ENCODE peak calls at places on chromosome 16, in ten cellular contexts. One of them, this sample, is unnamed.

GRCh38 chr16:47713225-47713595 is 252.1 kb downstream of the PHKB start:
- DNase-seq in brain microvascular endothelial cell: peak; percentile 83
- DNase-seq in suprapubic skin: no peak
- DNase-seq in body of pancreas: no peak
- DNase-seq in psoas muscle: no peak
- DNase-seq in fibroblast of lung: peak; percentile 93
- DNase-seq in cardiac muscle cell: no peak
- DNase-seq in left ventricle myocardium inferior: no peak
- DNase-seq in heart left ventricle: no peak
- DNase-seq in MM.1S: no peak
- DNase-seq in this sample: peak; percentile 33

GRCh38 chr16:69566437-69567030 is 768 bp downstream of the NFAT5 start:
- DNase-seq in body of pancreas: peak; percentile 48
- DNase-seq in left ventricle myocardium inferior: peak; percentile 64
- DNase-seq in cardiac muscle cell: peak; percentile 66
- DNase-seq in suprapubic skin: peak; percentile 80
- DNase-seq in psoas muscle: peak; percentile 77
- DNase-seq in MM.1S: peak; percentile 53
- DNase-seq in brain microvascular endothelial cell: peak; percentile 44
- DNase-seq in heart left ventricle: peak; percentile 75
- DNase-seq in fibroblast of lung: peak; percentile 76
- DNase-seq in this sample: no peak

GRCh38 chr16:50067290-50067853 is 1.6 kb downstream of the HEATR3 start:
- DNase-seq in heart left ventricle: no peak
- DNase-seq in brain microvascular endothelial cell: peak; percentile 60
- DNase-seq in suprapubic skin: no peak
- DNase-seq in body of pancreas: no peak
- DNase-seq in fibroblast of lung: peak; percentile 56
- DNase-seq in psoas muscle: no peak
- DNase-seq in cardiac muscle cell: peak; percentile 51
- DNase-seq in MM.1S: peak; percentile 53
- DNase-seq in left ventricle myocardium inferior: no peak
- DNase-seq in this sample: peak; percentile 29

GRCh38 chr16:70614208-70614951 is 32.0 kb upstream of the IL34 start:
- DNase-seq in suprapubic skin: no peak
- DNase-seq in body of pancreas: no peak
- DNase-seq in brain microvascular endothelial cell: no peak
- DNase-seq in MM.1S: no peak
- DNase-seq in cardiac muscle cell: no peak
- DNase-seq in psoas muscle: no peak
- DNase-seq in fibroblast of lung: no peak
- DNase-seq in left ventricle myocardium inferior: no peak
- DNase-seq in heart left ventricle: no peak
- DNase-seq in this sample: no peak

GRCh38 chr16:59848314-59848713 is 1114.2 kb upstream of the GOT2 start:
- DNase-seq in body of pancreas: no peak
- DNase-seq in cardiac muscle cell: no peak
- DNase-seq in psoas muscle: no peak
- DNase-seq in left ventricle myocardium inferior: no peak
- DNase-seq in brain microvascular endothelial cell: no peak
- DNase-seq in heart left ventricle: no peak
- DNase-seq in fibroblast of lung: peak; percentile 48
- DNase-seq in MM.1S: no peak
- DNase-seq in suprapubic skin: no peak
- DNase-seq in this sample: no peak

GRCh38 chr16:16001856-16002255 is 52.4 kb downstream of the ABCC1 start:
- DNase-seq in cardiac muscle cell: no peak
- DNase-seq in suprapubic skin: no peak
- DNase-seq in fibroblast of lung: no peak
- DNase-seq in psoas muscle: no peak
- DNase-seq in heart left ventricle: no peak
- DNase-seq in brain microvascular endothelial cell: no peak
- DNase-seq in left ventricle myocardium inferior: no peak
- DNase-seq in MM.1S: no peak
- DNase-seq in body of pancreas: peak; percentile 25
- DNase-seq in this sample: no peak

GRCh38 chr16:28211758-28212531 is at the start of gene XPO6:
- DNase-seq in left ventricle myocardium inferior: peak; percentile 97
- DNase-seq in fibroblast of lung: peak; percentile 84
- DNase-seq in psoas muscle: peak; percentile 98
- DNase-seq in body of pancreas: peak; percentile 97
- DNase-seq in MM.1S: peak; percentile 93
- DNase-seq in cardiac muscle cell: peak; percentile 97
- DNase-seq in heart left ventricle: peak; percentile 98
- DNase-seq in brain microvascular endothelial cell: peak; percentile 91
- DNase-seq in suprapubic skin: peak; percentile 97
- DNase-seq in this sample: peak; percentile 78

GRCh38 chr16:71572497-71573116 is 4.3 kb downstream of the TAT start:
- DNase-seq in suprapubic skin: no peak
- DNase-seq in left ventricle myocardium inferior: no peak
- DNase-seq in MM.1S: no peak
- DNase-seq in psoas muscle: no peak
- DNase-seq in body of pancreas: peak; percentile 21
- DNase-seq in cardiac muscle cell: no peak
- DNase-seq in fibroblast of lung: no peak
- DNase-seq in heart left ventricle: no peak
- DNase-seq in brain microvascular endothelial cell: no peak
- DNase-seq in this sample: no peak

GRCh38 chr16:78126662-78127061 is 27.2 kb downstream of the WWOX start:
- DNase-seq in heart left ventricle: no peak
- DNase-seq in left ventricle myocardium inferior: no peak
- DNase-seq in fibroblast of lung: no peak
- DNase-seq in suprapubic skin: no peak
- DNase-seq in brain microvascular endothelial cell: no peak
- DNase-seq in body of pancreas: no peak
- DNase-seq in cardiac muscle cell: no peak
- DNase-seq in MM.1S: no peak
- DNase-seq in psoas muscle: no peak
- DNase-seq in this sample: no peak

GRCh38 chr16:68972008-68972407 is 128.7 kb downstream of the TANGO6 start:
- DNase-seq in left ventricle myocardium inferior: no peak
- DNase-seq in psoas muscle: no peak
- DNase-seq in heart left ventricle: no peak
- DNase-seq in cardiac muscle cell: no peak
- DNase-seq in suprapubic skin: no peak
- DNase-seq in brain microvascular endothelial cell: no peak
- DNase-seq in MM.1S: no peak
- DNase-seq in body of pancreas: no peak
- DNase-seq in fibroblast of lung: no peak
- DNase-seq in this sample: no peak

GRCh38 chr16:80060470-80060869 is 459.9 kb upstream of the MAF start:
- DNase-seq in heart left ventricle: no peak
- DNase-seq in brain microvascular endothelial cell: peak; percentile 7
- DNase-seq in left ventricle myocardium inferior: no peak
- DNase-seq in suprapubic skin: no peak
- DNase-seq in MM.1S: no peak
- DNase-seq in psoas muscle: no peak
- DNase-seq in fibroblast of lung: no peak
- DNase-seq in body of pancreas: no peak
- DNase-seq in cardiac muscle cell: no peak
- DNase-seq in this sample: no peak

GRCh38 chr16:29842732-29843346 is 20.2 kb downstream of the CDIPT start:
- DNase-seq in left ventricle myocardium inferior: no peak
- DNase-seq in suprapubic skin: no peak
- DNase-seq in body of pancreas: no peak
- DNase-seq in fibroblast of lung: no peak
- DNase-seq in brain microvascular endothelial cell: no peak
- DNase-seq in MM.1S: no peak
- DNase-seq in psoas muscle: no peak
- DNase-seq in cardiac muscle cell: no peak
- DNase-seq in heart left ventricle: no peak
- DNase-seq in this sample: no peak

GRCh38 chr16:70576431-70577255 is 53.0 kb downstream of the SF3B3 start:
- DNase-seq in psoas muscle: no peak
- DNase-seq in heart left ventricle: no peak
- DNase-seq in cardiac muscle cell: no peak
- DNase-seq in body of pancreas: no peak
- DNase-seq in left ventricle myocardium inferior: no peak
- DNase-seq in brain microvascular endothelial cell: peak; percentile 33
- DNase-seq in MM.1S: peak; percentile 63
- DNase-seq in fibroblast of lung: peak; percentile 63
- DNase-seq in suprapubic skin: peak; percentile 46
- DNase-seq in this sample: peak; percentile 59

GRCh38 chr16:49337814-49338350 is 35.7 kb upstream of the C16orf78 start:
- DNase-seq in cardiac muscle cell: no peak
- DNase-seq in fibroblast of lung: no peak
- DNase-seq in suprapubic skin: no peak
- DNase-seq in MM.1S: no peak
- DNase-seq in left ventricle myocardium inferior: no peak
- DNase-seq in heart left ventricle: no peak
- DNase-seq in psoas muscle: no peak
- DNase-seq in body of pancreas: no peak
- DNase-seq in brain microvascular endothelial cell: no peak
- DNase-seq in this sample: no peak

GRCh38 chr16:86016201-86016965 is 117.4 kb downstream of the IRF8 start:
- DNase-seq in suprapubic skin: peak; percentile 24
- DNase-seq in fibroblast of lung: peak; percentile 46
- DNase-seq in cardiac muscle cell: peak; percentile 70
- DNase-seq in heart left ventricle: no peak
- DNase-seq in psoas muscle: no peak
- DNase-seq in left ventricle myocardium inferior: no peak
- DNase-seq in body of pancreas: peak; percentile 49
- DNase-seq in MM.1S: peak; percentile 24
- DNase-seq in brain microvascular endothelial cell: peak; percentile 34
- DNase-seq in this sample: no peak

GRCh38 chr16:47018223-47018891 is 44.9 kb upstream of the DNAJA2 start:
- DNase-seq in heart left ventricle: no peak
- DNase-seq in body of pancreas: peak; percentile 70
- DNase-seq in MM.1S: peak; percentile 86
- DNase-seq in suprapubic skin: no peak
- DNase-seq in cardiac muscle cell: peak; percentile 43
- DNase-seq in fibroblast of lung: peak; percentile 13
- DNase-seq in brain microvascular endothelial cell: peak; percentile 7
- DNase-seq in left ventricle myocardium inferior: no peak
- DNase-seq in psoas muscle: no peak
- DNase-seq in this sample: no peak

GRCh38 chr16:89564476-89565255 is 4.2 kb downstream of the RPL13 start:
- DNase-seq in left ventricle myocardium inferior: no peak
- DNase-seq in cardiac muscle cell: peak; percentile 32
- DNase-seq in fibroblast of lung: no peak
- DNase-seq in brain microvascular endothelial cell: no peak
- DNase-seq in MM.1S: no peak
- DNase-seq in suprapubic skin: no peak
- DNase-seq in heart left ventricle: no peak
- DNase-seq in psoas muscle: no peak
- DNase-seq in body of pancreas: no peak
- DNase-seq in this sample: no peak

GRCh38 chr16:86377251-86378022 is 132.9 kb upstream of the FOXF1 start:
- DNase-seq in heart left ventricle: no peak
- DNase-seq in cardiac muscle cell: peak; percentile 85
- DNase-seq in left ventricle myocardium inferior: no peak
- DNase-seq in MM.1S: no peak
- DNase-seq in psoas muscle: no peak
- DNase-seq in suprapubic skin: no peak
- DNase-seq in brain microvascular endothelial cell: no peak
- DNase-seq in fibroblast of lung: no peak
- DNase-seq in body of pancreas: no peak
- DNase-seq in this sample: no peak

GRCh38 chr16:21937387-21937829 is 15.8 kb upstream of the UQCRC2 start:
- DNase-seq in heart left ventricle: no peak
- DNase-seq in left ventricle myocardium inferior: no peak
- DNase-seq in cardiac muscle cell: no peak
- DNase-seq in fibroblast of lung: no peak
- DNase-seq in body of pancreas: no peak
- DNase-seq in brain microvascular endothelial cell: no peak
- DNase-seq in MM.1S: no peak
- DNase-seq in psoas muscle: no peak
- DNase-seq in suprapubic skin: no peak
- DNase-seq in this sample: no peak
- TF ChIP-seq CTCF in heart left ventricle: no peak
- TF ChIP-seq CTCF in left ventricle myocardium inferior: no peak
- TF ChIP-seq CTCF in cardiac muscle cell: no peak
- TF ChIP-seq CTCF in fibroblast of lung: no peak
- TF ChIP-seq CTCF in body of pancreas: no peak
- TF ChIP-seq CTCF in brain microvascular endothelial cell: no peak
- TF ChIP-seq CTCF in MM.1S: no peak
- TF ChIP-seq CTCF in psoas muscle: no peak
- TF ChIP-seq CTCF in suprapubic skin: no peak
- TF ChIP-seq CTCF in this sample: no peak

DNA sequence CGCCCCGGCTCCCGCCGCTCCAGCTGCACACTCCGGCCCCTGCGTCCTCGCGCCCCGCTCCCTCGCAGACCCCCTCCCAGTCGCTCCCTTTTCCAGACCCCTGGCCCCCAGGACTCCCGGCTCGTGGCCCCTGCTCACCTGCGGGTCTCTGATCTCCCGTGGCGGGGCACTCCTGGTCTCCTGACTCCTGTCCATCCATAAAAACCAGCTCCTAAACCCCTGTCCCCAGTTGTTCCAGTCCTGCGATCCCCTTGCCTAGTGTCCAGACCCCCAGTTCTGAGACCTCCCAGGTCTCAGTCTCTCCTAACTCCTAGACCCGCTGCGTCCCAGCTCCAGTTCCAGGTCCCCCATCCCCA is 294 bp downstream of the SNX29 start:
- DNase-seq in left ventricle myocardium inferior: no peak
- DNase-seq in body of pancreas: no peak
- DNase-seq in psoas muscle: no peak
- DNase-seq in heart left ventricle: no peak
- DNase-seq in MM.1S: no peak
- DNase-seq in brain microvascular endothelial cell: no peak
- DNase-seq in cardiac muscle cell: peak; percentile 28
- DNase-seq in suprapubic skin: no peak
- DNase-seq in fibroblast of lung: no peak
- DNase-seq in this sample: no peak
- H3K4me3 ChIP-seq in left ventricle myocardium inferior: peak overlapping the region; percentile 93
- H3K4me3 ChIP-seq in body of pancreas: peak overlapping the region; percentile 44
- H3K4me3 ChIP-seq in psoas muscle: peak overlapping the region; percentile 80
- H3K4me3 ChIP-seq in heart left ventricle: peak overlapping the region; percentile 100
- H3K4me3 ChIP-seq in MM.1S: peak overlapping the region; percentile 97
- H3K4me3 ChIP-seq in brain microvascular endothelial cell: peak overlapping the region; percentile 95
- H3K4me3 ChIP-seq in cardiac muscle cell: peak overlapping the region; percentile 78
- H3K4me3 ChIP-seq in suprapubic skin: peak overlapping the region; percentile 94
- H3K4me3 ChIP-seq in fibroblast of lung: peak overlapping the region; percentile 96
- H3K4me3 ChIP-seq in this sample: peak overlapping the region; percentile 76

DNA sequence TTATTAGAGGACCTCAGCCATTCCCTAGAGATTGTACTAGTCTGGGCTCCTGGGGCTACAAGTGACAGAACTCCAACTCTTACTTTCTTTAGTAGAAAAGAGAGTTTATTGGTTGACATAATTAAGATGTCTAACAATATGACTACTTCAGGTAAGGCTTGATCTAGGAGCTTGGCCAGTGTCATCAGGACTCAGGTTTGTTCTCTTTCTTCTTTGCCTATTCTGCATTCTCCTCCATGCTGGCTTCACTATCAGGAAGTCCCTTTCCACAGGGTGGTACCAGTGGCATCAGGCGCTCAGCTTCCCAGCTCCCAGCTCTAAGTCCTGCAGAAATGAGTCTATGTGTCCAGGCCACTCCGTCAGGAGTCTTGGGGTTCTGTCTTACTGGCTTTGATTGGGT is 286.1 kb upstream of the EEF2KMT start:
- DNase-seq in cardiac muscle cell: no peak
- DNase-seq in body of pancreas: no peak
- DNase-seq in psoas muscle: no peak
- DNase-seq in brain microvascular endothelial cell: no peak
- DNase-seq in suprapubic skin: no peak
- DNase-seq in fibroblast of lung: no peak
- DNase-seq in MM.1S: no peak
- DNase-seq in heart left ventricle: no peak
- DNase-seq in left ventricle myocardium inferior: no peak
- DNase-seq in this sample: no peak
- H3K27me3 ChIP-seq in cardiac muscle cell: no peaks in the 10 kb centered on the region
- H3K27me3 ChIP-seq in body of pancreas: no peaks in the 10 kb centered on the region
- H3K27me3 ChIP-seq in psoas muscle: no peaks in the 10 kb centered on the region
- H3K27me3 ChIP-seq in brain microvascular endothelial cell: no peaks in the 10 kb centered on the region
- H3K27me3 ChIP-seq in suprapubic skin: no peaks in the 10 kb centered on the region
- H3K27me3 ChIP-seq in fibroblast of lung: no peaks in the 10 kb centered on the region
- H3K27me3 ChIP-seq in MM.1S: no peaks in the 10 kb centered on the region
- H3K27me3 ChIP-seq in heart left ventricle: no peaks in the 10 kb centered on the region
- H3K27me3 ChIP-seq in left ventricle myocardium inferior: peaks cover 9% of the 10 kb centered on the region
- H3K27me3 ChIP-seq in this sample: no peaks in the 10 kb centered on the region

GRCh38 chr16:5056347-5056746 is 9.4 kb downstream of the C16orf89 start:
- DNase-seq in cardiac muscle cell: peak; percentile 57
- DNase-seq in left ventricle myocardium inferior: no peak
- DNase-seq in fibroblast of lung: no peak
- DNase-seq in body of pancreas: no peak
- DNase-seq in psoas muscle: no peak
- DNase-seq in heart left ventricle: no peak
- DNase-seq in brain microvascular endothelial cell: peak; percentile 18
- DNase-seq in suprapubic skin: no peak
- DNase-seq in MM.1S: peak; percentile 24
- DNase-seq in this sample: no peak
- TF ChIP-seq CTCF in cardiac muscle cell: peak; percentile 63
- TF ChIP-seq CTCF in left ventricle myocardium inferior: peak; percentile 24
- TF ChIP-seq CTCF in fibroblast of lung: peak; percentile 50
- TF ChIP-seq CTCF in body of pancreas: no peak
- TF ChIP-seq CTCF in psoas muscle: no peak
- TF ChIP-seq CTCF in heart left ventricle: no peak
- TF ChIP-seq CTCF in brain microvascular endothelial cell: peak; percentile 71
- TF ChIP-seq CTCF in suprapubic skin: no peak
- TF ChIP-seq CTCF in MM.1S: peak; percentile 48
- TF ChIP-seq CTCF in this sample: peak; percentile 52